ENCODE peak calls at places on chromosomes 13 and 19, in five cellular contexts. One of them, this sample, is unnamed.

GRCh38 chr13:84130739-84131138 is 248.5 kb upstream of the SLITRK1 start:
- DNase-seq in psoas muscle: no peak
- DNase-seq in GM23338: no peak
- DNase-seq in testis: no peak
- DNase-seq in thyroid gland: no peak
- DNase-seq in this sample: no peak

GRCh38 chr13:99659234-99659633 is 158.0 kb downstream of the TM9SF2 start:
- DNase-seq in psoas muscle: no peak
- DNase-seq in GM23338: peak; percentile 65
- DNase-seq in thyroid gland: no peak
- DNase-seq in testis: no peak
- DNase-seq in this sample: peak; percentile 18

GRCh38 chr13:74191036-74191809 is 57.0 kb upstream of the KLF12 start:
- DNase-seq in thyroid gland: no peak
- DNase-seq in testis: no peak
- DNase-seq in GM23338: no peak
- DNase-seq in psoas muscle: no peak
- DNase-seq in this sample: peak; percentile 47

GRCh38 chr13:30577381-30577780 is 40.3 kb upstream of the USPL1 start:
- DNase-seq in thyroid gland: no peak
- DNase-seq in GM23338: no peak
- DNase-seq in psoas muscle: peak; percentile 22
- DNase-seq in testis: no peak
- DNase-seq in this sample: peak; percentile 69

GRCh38 chr19:44476559-44477408 is 23.5 kb downstream of the ZNF180 start:
- DNase-seq in GM23338: peak; percentile 46
- DNase-seq in psoas muscle: no peak
- DNase-seq in thyroid gland: no peak
- DNase-seq in testis: no peak
- DNase-seq in this sample: no peak

GRCh38 chr19:57888107-57888493 is 737 bp downstream of the ZNF814 start:
- DNase-seq in testis: no peak
- DNase-seq in GM23338: peak; percentile 45
- DNase-seq in thyroid gland: no peak
- DNase-seq in psoas muscle: no peak
- DNase-seq in this sample: no peak

GRCh38 chr13:42747399-42747873 is 33.9 kb upstream of the FAM216B start:
- DNase-seq in psoas muscle: no peak
- DNase-seq in testis: no peak
- DNase-seq in thyroid gland: no peak
- DNase-seq in GM23338: no peak
- DNase-seq in this sample: no peak

GRCh38 chr13:23460921-23461320 is 27.4 kb upstream of the SACS start:
- DNase-seq in thyroid gland: no peak
- DNase-seq in GM23338: no peak
- DNase-seq in psoas muscle: no peak
- DNase-seq in testis: no peak
- DNase-seq in this sample: no peak

GRCh38 chr13:23960566-23961156 is 63.4 kb upstream of the C1QTNF9B start:
- DNase-seq in thyroid gland: no peak
- DNase-seq in psoas muscle: no peak
- DNase-seq in testis: no peak
- DNase-seq in GM23338: peak; percentile 80
- DNase-seq in this sample: peak; percentile 17

GRCh38 chr19:41696402-41697197 is 8.5 kb upstream of the CEACAM7 start:
- DNase-seq in GM23338: peak; percentile 60
- DNase-seq in thyroid gland: no peak
- DNase-seq in psoas muscle: no peak
- DNase-seq in testis: no peak
- DNase-seq in this sample: peak; percentile 56

GRCh38 chr19:35081201-35081600 is 34.4 kb upstream of the FXYD3 start:
- DNase-seq in psoas muscle: no peak
- DNase-seq in thyroid gland: no peak
- DNase-seq in testis: no peak
- DNase-seq in GM23338: no peak
- DNase-seq in this sample: no peak

GRCh38 chr19:55563261-55563690 is 17.4 kb downstream of the ZNF579 start:
- DNase-seq in GM23338: no peak
- DNase-seq in thyroid gland: no peak
- DNase-seq in testis: peak; percentile 40
- DNase-seq in psoas muscle: peak; percentile 58
- DNase-seq in this sample: no peak

GRCh38 chr13:110647365-110647737 is 32.0 kb downstream of the NAXD start:
- DNase-seq in thyroid gland: no peak
- DNase-seq in psoas muscle: no peak
- DNase-seq in GM23338: no peak
- DNase-seq in testis: no peak
- DNase-seq in this sample: no peak

GRCh38 chr13:110643768-110644421 is 28.6 kb downstream of the NAXD start:
- DNase-seq in testis: no peak
- DNase-seq in GM23338: no peak
- DNase-seq in thyroid gland: no peak
- DNase-seq in psoas muscle: no peak
- DNase-seq in this sample: no peak

GRCh38 chr13:110646442-110647364 is 31.4 kb downstream of the NAXD start:
- DNase-seq in thyroid gland: no peak
- DNase-seq in testis: no peak
- DNase-seq in psoas muscle: no peak
- DNase-seq in GM23338: no peak
- DNase-seq in this sample: no peak

GRCh38 chr13:110644892-110645521 is 29.7 kb downstream of the NAXD start:
- DNase-seq in psoas muscle: peak; percentile 60
- DNase-seq in GM23338: peak; percentile 94
- DNase-seq in thyroid gland: peak; percentile 78
- DNase-seq in testis: peak; percentile 74
- DNase-seq in this sample: peak; percentile 39

DNA sequence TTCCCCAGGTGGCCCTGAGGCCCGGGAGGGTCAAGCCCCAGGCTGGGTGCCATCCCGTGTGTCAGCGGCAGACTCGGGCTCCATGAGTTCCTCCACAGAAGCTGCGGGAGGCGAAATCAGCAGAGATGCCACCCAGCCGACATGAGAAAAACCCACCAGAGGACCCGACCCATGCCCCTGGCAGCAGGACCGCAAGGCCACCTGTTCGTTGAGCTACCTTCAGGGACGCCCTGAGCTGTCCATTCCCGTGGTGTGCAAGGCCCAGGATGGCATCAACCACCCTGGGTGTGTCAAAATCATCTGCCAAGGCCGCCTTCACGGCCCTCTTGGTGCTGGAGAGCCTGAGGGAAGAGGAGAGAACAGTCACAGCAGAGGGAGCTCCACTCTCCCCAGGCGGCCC is 30.4 kb downstream of the NAXD start:
- DNase-seq in thyroid gland: no peak
- DNase-seq in psoas muscle: no peak
- DNase-seq in testis: no peak
- DNase-seq in GM23338: no peak
- DNase-seq in this sample: no peak
- H3K36me3 ChIP-seq in thyroid gland: peaks cover 23% of the 10 kb centered on the region
- H3K36me3 ChIP-seq in psoas muscle: peaks cover 58% of the 10 kb centered on the region
- H3K36me3 ChIP-seq in testis: no peaks in the 10 kb centered on the region
- H3K36me3 ChIP-seq in GM23338: peaks cover 3% of the 10 kb centered on the region
- H3K36me3 ChIP-seq in this sample: peaks cover 81% of the 10 kb centered on the region

GRCh38 chr19:31255174-31255862 is 93.9 kb downstream of the TSHZ3 start:
- DNase-seq in thyroid gland: no peak
- DNase-seq in psoas muscle: no peak
- DNase-seq in testis: no peak
- DNase-seq in GM23338: no peak
- DNase-seq in this sample: no peak
- H3K27ac ChIP-seq in thyroid gland: no peak overlapping the region
- H3K27ac ChIP-seq in psoas muscle: no peak overlapping the region
- H3K27ac ChIP-seq in testis: no peak overlapping the region
- H3K27ac ChIP-seq in GM23338: no peak overlapping the region
- H3K27ac ChIP-seq in this sample: no peak overlapping the region

DNA sequence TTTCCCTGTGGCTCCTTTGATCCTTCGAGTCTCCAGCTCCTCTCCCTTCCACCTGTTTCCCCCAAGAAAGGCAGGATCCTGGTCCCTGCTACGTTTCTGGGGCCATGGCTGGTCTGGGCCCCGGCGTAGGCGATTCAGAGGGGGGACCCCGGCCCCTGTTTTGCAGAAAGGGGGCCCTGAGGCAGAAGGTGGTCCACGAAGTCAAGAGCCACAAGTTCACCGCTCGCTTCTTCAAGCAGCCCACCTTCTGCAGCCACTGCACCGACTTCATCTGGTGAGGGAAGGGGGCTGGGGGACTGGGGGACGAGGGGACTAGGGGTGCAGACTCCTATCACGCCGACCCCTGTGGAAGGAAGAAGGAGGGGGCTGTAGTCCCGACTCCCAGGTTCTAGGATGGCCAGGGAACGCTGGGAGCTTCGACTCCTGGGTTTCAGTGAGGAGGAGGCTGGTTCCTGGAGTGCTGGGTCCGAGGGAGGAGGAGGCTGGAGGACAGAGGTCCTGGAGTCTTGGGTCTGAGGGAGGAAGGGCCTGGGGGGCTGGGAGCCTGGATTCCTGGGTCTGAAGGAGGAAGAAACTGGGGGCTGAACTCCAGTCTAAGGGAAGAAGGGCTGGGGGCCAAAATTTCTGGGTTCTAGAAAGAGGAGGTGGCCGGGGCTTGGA is 524 bp downstream of the PRKCG start:
- DNase-seq in GM23338: peak; percentile 42
- DNase-seq in psoas muscle: no peak
- DNase-seq in testis: no peak
- DNase-seq in thyroid gland: no peak
- DNase-seq in this sample: no peak
- TF ChIP-seq CTCF in GM23338: no peak
- TF ChIP-seq CTCF in psoas muscle: no peak
- TF ChIP-seq CTCF in testis: no peak
- TF ChIP-seq CTCF in thyroid gland: no peak
- TF ChIP-seq CTCF in this sample: no peak

GRCh38 chr19:36401475-36401874 is 17.0 kb downstream of the ZFP82 start:
- DNase-seq in thyroid gland: no peak
- DNase-seq in psoas muscle: no peak
- DNase-seq in testis: no peak
- DNase-seq in GM23338: no peak
- DNase-seq in this sample: no peak
- H3K36me3 ChIP-seq in thyroid gland: peaks cover 27% of the 10 kb centered on the region
- H3K36me3 ChIP-seq in psoas muscle: peaks cover 84% of the 10 kb centered on the region
- H3K36me3 ChIP-seq in testis: no peaks in the 10 kb centered on the region
- H3K36me3 ChIP-seq in GM23338: peaks cover 24% of the 10 kb centered on the region
- H3K36me3 ChIP-seq in this sample: peaks cover 98% of the 10 kb centered on the region

DNA sequence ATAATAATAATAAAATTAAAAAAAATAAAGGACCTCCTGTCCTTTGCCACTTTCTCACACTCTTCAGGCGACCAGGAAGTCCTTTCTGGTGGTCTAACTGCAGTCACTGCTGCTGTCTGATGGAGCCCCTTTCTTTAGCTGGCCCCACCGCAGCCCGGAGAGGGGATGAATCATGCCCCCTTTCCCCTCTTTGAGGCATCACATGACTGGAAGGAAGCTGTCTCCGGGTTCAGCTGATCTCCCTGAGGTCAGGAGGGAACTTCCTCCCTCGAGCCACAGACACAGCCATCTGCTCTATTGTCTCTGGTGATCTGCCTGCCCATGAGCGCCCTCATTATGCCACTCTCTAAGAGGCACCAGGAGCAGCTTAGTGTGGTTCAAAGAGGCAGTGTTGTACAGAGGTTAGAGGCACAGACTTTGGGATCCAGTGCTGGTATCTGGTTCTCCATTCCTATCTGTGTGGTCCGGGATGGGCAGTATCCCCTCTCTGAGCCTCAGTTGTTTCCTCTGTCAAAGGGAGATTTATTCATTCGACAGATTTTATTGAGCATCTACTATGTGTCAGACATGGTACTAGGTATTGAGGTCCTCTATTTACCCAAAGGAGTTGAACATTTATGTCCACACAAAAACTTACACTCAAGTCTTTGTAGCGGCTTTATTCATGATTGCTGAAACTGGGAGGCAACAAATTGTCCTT is 30.0 kb downstream of the VAV1 start:
- DNase-seq in GM23338: peak; percentile 32
- DNase-seq in psoas muscle: peak; percentile 27
- DNase-seq in thyroid gland: peak; percentile 3
- DNase-seq in testis: peak; percentile 30
- DNase-seq in this sample: peak; percentile 85
- H3K27ac ChIP-seq in GM23338: peak overlapping the region; percentile 50
- H3K27ac ChIP-seq in psoas muscle: no peak overlapping the region
- H3K27ac ChIP-seq in thyroid gland: no peak overlapping the region
- H3K27ac ChIP-seq in testis: no peak overlapping the region
- H3K27ac ChIP-seq in this sample: peak overlapping the region; percentile 83

DNA sequence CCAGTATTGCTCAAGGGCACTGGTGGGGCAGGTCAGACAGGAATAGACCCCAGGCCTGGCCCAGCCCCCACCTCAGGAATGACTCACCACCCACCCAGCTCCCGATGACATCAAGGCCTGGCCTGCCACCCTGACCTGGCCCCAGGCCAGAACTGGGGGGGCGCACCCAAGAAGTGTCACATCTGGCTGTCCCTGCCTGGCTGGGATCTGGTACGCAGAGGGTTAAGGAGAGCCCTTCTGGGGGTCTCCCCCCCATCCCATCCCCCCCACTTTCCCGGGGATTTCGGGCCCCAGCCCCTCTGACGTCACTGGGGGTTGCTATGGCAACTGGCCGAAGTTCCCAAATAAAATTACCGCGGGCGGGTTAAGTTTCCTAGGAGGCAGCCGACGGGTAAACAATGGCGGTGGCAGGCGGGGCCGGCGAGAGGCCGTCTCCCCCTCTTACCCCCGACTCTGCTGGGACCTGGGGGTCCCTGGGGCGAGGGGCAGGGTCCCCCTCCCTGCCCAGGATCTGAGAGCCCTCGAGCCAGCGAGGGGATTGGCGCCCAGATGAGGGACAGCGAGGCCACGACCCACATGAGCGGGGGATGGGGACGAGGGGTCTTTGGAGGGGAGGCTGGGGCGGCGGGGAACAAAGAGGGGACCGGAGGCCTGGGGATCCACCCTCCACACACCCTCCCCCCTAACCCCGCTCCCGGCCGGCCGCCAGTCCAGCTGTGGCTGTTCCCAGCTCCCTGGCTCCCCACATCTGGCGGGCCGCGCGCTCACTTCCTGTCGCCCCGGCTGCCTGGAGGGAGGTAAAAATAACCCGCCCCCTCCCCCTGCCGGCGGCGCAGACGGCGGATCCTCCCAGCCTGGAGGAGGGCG is 29.7 kb upstream of the NANOS3 start:
- DNase-seq in testis: peak; percentile 90
- DNase-seq in GM23338: peak; percentile 97
- DNase-seq in thyroid gland: peak; percentile 90
- DNase-seq in psoas muscle: peak; percentile 97
- DNase-seq in this sample: peak; percentile 91
- TF ChIP-seq CTCF in testis: no peak
- TF ChIP-seq CTCF in GM23338: peak; percentile 27
- TF ChIP-seq CTCF in thyroid gland: peak; percentile 31
- TF ChIP-seq CTCF in psoas muscle: peak; percentile 18
- TF ChIP-seq CTCF in this sample: peak; percentile 49

GRCh38 chr19:19032420-19033175 is 719 bp downstream of the SUGP2 start:
- DNase-seq in GM23338: peak; percentile 98
- DNase-seq in psoas muscle: peak; percentile 91
- DNase-seq in testis: peak; percentile 94
- DNase-seq in thyroid gland: peak; percentile 96
- DNase-seq in this sample: peak; percentile 98
- H3K36me3 ChIP-seq in GM23338: peaks cover 38% of the 10 kb centered on the region
- H3K36me3 ChIP-seq in psoas muscle: peaks cover 41% of the 10 kb centered on the region
- H3K36me3 ChIP-seq in testis: no peaks in the 10 kb centered on the region
- H3K36me3 ChIP-seq in thyroid gland: peaks cover 10% of the 10 kb centered on the region
- H3K36me3 ChIP-seq in this sample: peaks cover 62% of the 10 kb centered on the region

This sample was measured in DND-41.